ENCODE peak calls at places on chromosomes 6 and 20, in nine cellular contexts. M, Y, Q, F, H, N, Z, S and C are unnamed samples.

GRCh38 chr6:139567095-139567494 is 192.6 kb upstream of the CITED2 start:
- DNase-seq in N (no peak), Q (no peak), Y (no peak), S (no peak), H (no peak), F (peak), Z (no peak), M (peak), C (peak)

GRCh38 chr6:12356983-12357972 is 67.1 kb downstream of the EDN1 start:
- DNase-seq in Q (no peak), N (no peak), Z (no peak), F (no peak), S (no peak), M (no peak), Y (no peak), H (no peak), C (no peak)

GRCh38 chr20:50187403-50188051 is 3.1 kb upstream of the CEBPB start:
- DNase-seq in M (peak), Y (peak), S (peak), Q (peak), N (no peak), Z (peak), F (peak), H (peak), C (no peak)

GRCh38 chr6:49888742-49889431 is 22.6 kb upstream of the CRISP1 start:
- DNase-seq in S (peak), Q (no peak), Y (no peak), Z (no peak), M (no peak), F (no peak), N (no peak), H (no peak), C (no peak)

GRCh38 chr20:19026121-19026878 is 186.1 kb upstream of the SLC24A3 start:
- DNase-seq in Y (no peak), S (no peak), N (peak), F (no peak), Q (no peak), Z (no peak), M (no peak), H (no peak), C (no peak)

GRCh38 chr6:30554404-30554803 is 1.9 kb downstream of the GNL1 start:
- DNase-seq in Z (no peak), M (no peak), F (no peak), Y (no peak), Q (no peak), S (no peak), N (no peak), H (no peak), C (no peak)

GRCh38 chr6:108707328-108707976 is 140.8 kb upstream of the ARMC2 start:
- DNase-seq in Q (no peak), Z (peak), H (peak), F (peak), M (peak), S (no peak), Y (no peak), N (no peak), C (no peak)

GRCh38 chr6:72248621-72249020 is 362.3 kb downstream of the RIMS1 start:
- DNase-seq in Y (no peak), S (no peak), H (no peak), N (no peak), Z (no peak), F (peak), Q (no peak), M (no peak), C (no peak)

GRCh38 chr6:37674161-37674560 is 23.5 kb downstream of the MDGA1 start:
- DNase-seq in S (no peak), H (no peak), F (no peak), Z (no peak), M (no peak), N (no peak), Y (no peak), Q (no peak), C (no peak)

GRCh38 chr6:122033564-122034181 is 365.8 kb upstream of the HSF2 start:
- DNase-seq in Q (no peak), Z (peak), N (no peak), M (peak), H (peak), S (peak), F (peak), Y (peak), C (peak)

GRCh38 chr6:1736346-1737105 is 126.8 kb downstream of the FOXC1 start:
- DNase-seq in F (no peak), N (no peak), Z (peak), Y (no peak), S (peak), H (no peak), Q (no peak), M (no peak), C (no peak)

GRCh38 chr6:153031335-153031955 is 28.9 kb upstream of the MTRF1L start:
- DNase-seq in Y (no peak), M (peak), F (peak), H (no peak), S (peak), N (no peak), Q (no peak), Z (no peak), C (no peak)

GRCh38 chr20:36408219-36408618 is 102.1 kb downstream of the DLGAP4 start:
- DNase-seq in Q (no peak), N (no peak), Z (no peak), S (no peak), M (no peak), Y (peak), F (peak), H (no peak), C (no peak)

GRCh38 chr6:36621371-36621855 is 27.3 kb downstream of the SRSF3 start:
- DNase-seq in Y (no peak), N (no peak), F (no peak), M (no peak), H (no peak), Q (no peak), S (no peak), Z (no peak), C (no peak)

GRCh38 chr6:41846666-41847237 is 48.4 kb downstream of the USP49 start:
- DNase-seq in F (peak), Z (peak), S (peak), N (peak), M (peak), Y (peak), H (peak), Q (peak), C (peak)

GRCh38 chr6:164166996-164167395 is 752.5 kb downstream of the QKI start:
- DNase-seq in H (no peak), N (no peak), Q (no peak), F (no peak), Y (no peak), M (no peak), S (no peak), Z (no peak), C (no peak)

GRCh38 chr20:61977387-61977786 is 88.3 kb downstream of the TAF4 start:
- DNase-seq in F (no peak), S (no peak), Q (no peak), Z (no peak), Y (no peak), M (no peak), H (no peak), N (no peak), C (no peak)

GRCh38 chr6:131937703-131938631 is 13.2 kb downstream of the CCN2 start:
- DNase-seq in H (no peak), Z (no peak), F (peak), M (peak), Y (no peak), S (peak), Q (no peak), N (no peak), C (no peak)

GRCh38 chr6:161233986-161234620 is 39.8 kb downstream of the AGPAT4 start:
- DNase-seq in H (no peak), Y (no peak), M (peak), F (peak), N (peak), Z (no peak), Q (no peak), S (peak), C (peak)

GRCh38 chr6:97081010-97081573 is 156.6 kb downstream of the KLHL32 start:
- DNase-seq in N (no peak), Z (no peak), H (no peak), Y (peak), S (no peak), Q (no peak), M (no peak), F (no peak), C (no peak)

GRCh38 chr20:58570181-58570859 is 55.1 kb upstream of the APCDD1L start:
- DNase-seq in F (no peak), Y (no peak), Z (no peak), S (no peak), N (no peak), H (no peak), M (no peak), Q (no peak), C (no peak)

GRCh38 chr20:2395136-2395535 is 14.4 kb downstream of the TGM6 start:
- DNase-seq in Z (no peak), S (no peak), Q (no peak), M (no peak), F (no peak), H (no peak), Y (no peak), N (no peak), C (no peak)

GRCh38 chr6:153183925-153184324 is 52.8 kb upstream of the RGS17 start:
- DNase-seq in Z (no peak), M (no peak), Y (no peak), H (no peak), S (no peak), Q (no peak), F (no peak), N (no peak), C (no peak)

GRCh38 chr6:66628917-66629316 is 921.9 kb upstream of the EYS start:
- DNase-seq in S (no peak), Y (no peak), H (no peak), Z (no peak), M (no peak), N (no peak), F (peak), Q (no peak), C (no peak)

GRCh38 chr6:163759542-163759941 is 345.0 kb downstream of the QKI start:
- DNase-seq in Y (no peak), M (no peak), F (peak), N (no peak), S (no peak), Q (no peak), Z (no peak), H (no peak), C (no peak)

GRCh38 chr6:163985710-163986109 is 571.2 kb downstream of the QKI start:
- DNase-seq in N (no peak), M (peak), H (no peak), Q (no peak), Z (no peak), Y (no peak), S (no peak), F (peak), C (no peak)

GRCh38 chr20:39850821-39851330 is 838.2 kb downstream of the MAFB start:
- DNase-seq in H (no peak), M (no peak), N (no peak), S (peak), Z (peak), F (no peak), Q (no peak), Y (no peak), C (no peak)

GRCh38 chr6:364609-365540 is 26.7 kb upstream of the IRF4 start:
- DNase-seq in M (no peak), N (no peak), F (no peak), Q (no peak), S (no peak), H (no peak), Y (no peak), Z (no peak), C (no peak)

DNA sequence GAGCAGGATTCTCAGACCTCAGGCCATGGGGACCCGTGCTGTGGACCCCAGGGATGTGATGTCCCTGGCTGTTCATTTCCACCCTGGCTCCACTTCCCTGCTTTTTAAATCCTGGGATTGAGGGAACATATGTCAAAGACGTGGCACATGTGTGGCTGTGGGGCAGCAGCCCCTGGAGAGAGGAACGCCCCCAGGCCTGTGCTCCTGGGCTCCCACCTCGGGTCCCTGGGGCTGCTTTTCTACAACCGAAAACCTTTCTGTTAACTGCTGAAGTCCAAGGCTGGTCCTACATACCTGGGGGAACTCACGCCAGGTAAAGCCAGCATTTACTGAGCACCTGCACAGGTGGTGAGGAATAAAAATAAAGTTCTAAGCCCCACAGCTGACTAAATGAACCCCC is 102.3 kb upstream of the FRMD1 start:
- DNase-seq in M (no peak), S (no peak), Z (peak), N (no peak), H (no peak), Y (no peak), F (no peak), Q (peak), C (no peak)
- H3K4me3 ChIP-seq in M (no peak), S (no peak), Z (no peak), N (no peak), H (no peak), Y (no peak), F (no peak), Q (no peak), C (no peak)

GRCh38 chr6:24283043-24283985 is 74.5 kb downstream of the DCDC2 start:
- DNase-seq in S (peak), H (peak), F (peak), N (peak), Q (peak), Z (peak), M (peak), Y (peak), C (peak)
- H3K4me3 ChIP-seq in S (no peak), H (no peak), F (no peak), N (no peak), Q (peak), Z (no peak), M (no peak), Y (peak), C (no peak)

DNA sequence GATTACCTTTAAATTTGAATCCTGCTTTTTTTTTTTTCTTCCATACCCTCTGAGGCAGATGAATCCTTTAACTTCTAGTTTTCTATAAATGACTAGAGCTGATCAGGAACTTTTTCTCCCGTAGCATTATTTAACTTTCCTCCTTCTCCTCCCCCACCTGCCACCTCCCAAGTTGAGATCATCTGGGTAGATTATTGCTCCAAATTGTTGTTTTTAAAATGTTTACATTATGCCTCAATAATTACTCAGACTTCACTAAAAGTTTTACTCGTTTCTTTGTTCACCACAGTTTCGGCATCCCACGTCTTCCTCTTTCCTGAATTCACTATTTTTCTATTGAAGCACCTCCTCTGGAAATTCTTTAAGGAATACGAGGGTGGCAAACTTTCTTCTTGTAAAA is 16.6 kb upstream of the SCUBE3 start:
- DNase-seq in S (no peak), M (no peak), F (no peak), H (no peak), Y (no peak), Z (no peak), Q (no peak), N (no peak), C (no peak)
- H3K4me3 ChIP-seq in S (no peak), M (no peak), F (no peak), H (no peak), Y (no peak), Z (no peak), Q (no peak), N (no peak), C (no peak)

DNA sequence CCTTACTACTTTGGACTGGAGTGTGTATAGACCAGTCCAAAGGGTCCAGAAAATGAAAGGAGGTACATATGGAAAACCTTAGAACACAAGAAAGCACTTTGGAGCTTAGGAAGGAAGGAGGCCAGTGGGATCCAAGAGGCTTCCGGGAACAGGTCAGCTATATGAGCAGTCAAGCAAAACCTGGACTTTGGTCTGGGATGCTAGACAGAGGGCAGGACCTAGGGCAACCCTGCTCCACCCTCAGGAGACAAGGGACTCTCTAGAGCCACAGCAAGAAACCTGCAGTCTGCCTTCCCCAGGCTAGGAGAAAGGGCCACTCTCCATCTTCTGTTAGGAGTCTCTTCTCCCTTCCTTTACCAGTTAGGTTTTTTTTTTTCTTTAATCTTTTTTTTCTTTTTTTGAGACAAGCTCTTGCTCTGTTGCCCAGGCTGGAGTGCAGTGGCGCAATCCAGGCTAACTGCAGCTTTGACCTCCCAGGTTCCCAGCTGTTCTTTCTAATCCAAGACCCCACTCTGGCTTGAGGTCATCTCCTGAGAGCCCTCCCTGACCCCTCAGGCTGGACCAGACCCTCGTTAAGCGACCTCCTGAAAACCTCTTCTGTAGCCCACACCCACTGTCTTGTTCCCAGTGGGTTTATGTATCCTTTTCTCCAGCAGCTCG is 4.6 kb downstream of the KCNK5 start:
- DNase-seq in M (no peak), Q (no peak), F (no peak), Z (no peak), S (no peak), H (no peak), N (no peak), Y (no peak), C (no peak)
- H3K4me3 ChIP-seq in M (no peak), Q (no peak), F (no peak), Z (no peak), S (no peak), H (no peak), N (no peak), Y (peak), C (no peak)

GRCh38 chr6:136035378-136036070 is 184.0 kb downstream of the PDE7B start:
- DNase-seq in S (no peak), H (no peak), M (peak), N (peak), F (peak), Q (no peak), Y (no peak), Z (no peak), C (no peak)

GRCh38 chr6:136037885-136038460 is 186.5 kb downstream of the PDE7B start:
- DNase-seq in S (no peak), H (no peak), Y (no peak), N (peak), Q (no peak), F (peak), Z (no peak), M (peak), C (peak)

GRCh38 chr6:136036071-136036380 is 184.5 kb downstream of the PDE7B start:
- DNase-seq in Z (no peak), S (no peak), Y (no peak), H (no peak), M (no peak), N (no peak), Q (no peak), F (no peak), C (no peak)

GRCh38 chr6:136037246-136037884 is 185.9 kb downstream of the PDE7B start:
- DNase-seq in N (no peak), H (no peak), Q (no peak), M (no peak), S (no peak), Y (no peak), Z (no peak), F (peak), C (no peak)

DNA sequence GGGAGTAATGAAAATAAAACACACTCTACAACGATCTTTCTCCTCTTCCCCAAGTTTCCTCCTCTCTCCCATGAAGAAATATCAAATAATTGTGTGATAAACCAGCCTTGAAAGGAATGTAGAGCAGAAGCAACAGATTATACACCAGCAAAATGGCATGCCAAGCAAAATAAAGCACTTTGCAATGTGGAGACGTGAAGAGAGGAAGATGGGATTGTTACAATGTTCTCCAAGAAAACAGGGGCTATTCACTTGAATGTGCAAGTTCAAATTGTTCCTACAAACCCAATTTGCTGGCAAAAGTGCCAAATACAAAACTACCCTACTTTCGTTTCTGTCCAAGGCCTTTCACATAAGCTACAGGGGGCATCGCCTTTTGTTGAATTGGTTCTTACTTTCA is 185.1 kb downstream of the PDE7B start:
- DNase-seq in H (no peak), Q (no peak), F (peak), N (no peak), M (peak), Y (no peak), Z (no peak), S (no peak), C (no peak)
- H3K4me3 ChIP-seq in H (no peak), Q (no peak), F (peak), N (no peak), M (no peak), Y (no peak), Z (no peak), S (no peak), C (no peak)